ENCODE peak calls at places on chromosomes 4 and X, in eight cellular contexts. One of them, this sample, is unnamed.

GRCh38 chr4:16909245-16909644 is 10.8 kb upstream of the LDB2 start:
- DNase-seq in activated CD4-positive, CD25-positive, alpha-beta regulatory T cell treated with anti-CD3 and anti-CD28 coated beads, Interleukin-2, amount 50 U/mL, for 72 hours: no peak
- DNase-seq in kidney: no peak
- DNase-seq in activated T-cell treated with anti-CD3 and anti-CD28 coated beads for 1 hour: no peak
- DNase-seq in psoas muscle: no peak
- DNase-seq in endothelial cell: no peak
- DNase-seq in globus pallidus: no peak
- DNase-seq in pulmonary artery endothelial cell: no peak
- DNase-seq in this sample: no peak

GRCh38 chr4:144582975-144583374 is 63.0 kb upstream of the HHIP start:
- DNase-seq in globus pallidus: no peak
- DNase-seq in activated T-cell treated with anti-CD3 and anti-CD28 coated beads for 1 hour: no peak
- DNase-seq in activated CD4-positive, CD25-positive, alpha-beta regulatory T cell treated with anti-CD3 and anti-CD28 coated beads, Interleukin-2, amount 50 U/mL, for 72 hours: no peak
- DNase-seq in pulmonary artery endothelial cell: no peak
- DNase-seq in kidney: no peak
- DNase-seq in endothelial cell: no peak
- DNase-seq in psoas muscle: no peak
- DNase-seq in this sample: no peak

GRCh38 chr4:106048250-106048931 is 153.1 kb downstream of the NPNT start:
- DNase-seq in activated CD4-positive, CD25-positive, alpha-beta regulatory T cell treated with anti-CD3 and anti-CD28 coated beads, Interleukin-2, amount 50 U/mL, for 72 hours: no peak
- DNase-seq in activated T-cell treated with anti-CD3 and anti-CD28 coated beads for 1 hour: no peak
- DNase-seq in psoas muscle: no peak
- DNase-seq in pulmonary artery endothelial cell: no peak
- DNase-seq in globus pallidus: no peak
- DNase-seq in endothelial cell: no peak
- DNase-seq in kidney: no peak
- DNase-seq in this sample: peak; percentile 3

GRCh38 chrX:53594354-53594753 is 92.2 kb downstream of the HUWE1 start:
- DNase-seq in psoas muscle: no peak
- DNase-seq in kidney: no peak
- DNase-seq in endothelial cell: no peak
- DNase-seq in pulmonary artery endothelial cell: no peak
- DNase-seq in activated T-cell treated with anti-CD3 and anti-CD28 coated beads for 1 hour: no peak
- DNase-seq in globus pallidus: no peak
- DNase-seq in activated CD4-positive, CD25-positive, alpha-beta regulatory T cell treated with anti-CD3 and anti-CD28 coated beads, Interleukin-2, amount 50 U/mL, for 72 hours: no peak
- DNase-seq in this sample: no peak

GRCh38 chr4:148215202-148215601 is 227.0 kb downstream of the NR3C2 start:
- DNase-seq in pulmonary artery endothelial cell: no peak
- DNase-seq in activated T-cell treated with anti-CD3 and anti-CD28 coated beads for 1 hour: no peak
- DNase-seq in globus pallidus: no peak
- DNase-seq in psoas muscle: no peak
- DNase-seq in kidney: no peak
- DNase-seq in activated CD4-positive, CD25-positive, alpha-beta regulatory T cell treated with anti-CD3 and anti-CD28 coated beads, Interleukin-2, amount 50 U/mL, for 72 hours: no peak
- DNase-seq in endothelial cell: no peak
- DNase-seq in this sample: no peak

GRCh38 chr4:107618656-107619055 is 101.4 kb downstream of the PAPSS1 start:
- DNase-seq in endothelial cell: no peak
- DNase-seq in pulmonary artery endothelial cell: no peak
- DNase-seq in activated T-cell treated with anti-CD3 and anti-CD28 coated beads for 1 hour: no peak
- DNase-seq in activated CD4-positive, CD25-positive, alpha-beta regulatory T cell treated with anti-CD3 and anti-CD28 coated beads, Interleukin-2, amount 50 U/mL, for 72 hours: no peak
- DNase-seq in globus pallidus: no peak
- DNase-seq in kidney: no peak
- DNase-seq in psoas muscle: no peak
- DNase-seq in this sample: no peak

GRCh38 chrX:45353462-45353861 is 152.8 kb upstream of the DIPK2B start:
- DNase-seq in activated CD4-positive, CD25-positive, alpha-beta regulatory T cell treated with anti-CD3 and anti-CD28 coated beads, Interleukin-2, amount 50 U/mL, for 72 hours: no peak
- DNase-seq in endothelial cell: no peak
- DNase-seq in pulmonary artery endothelial cell: no peak
- DNase-seq in activated T-cell treated with anti-CD3 and anti-CD28 coated beads for 1 hour: no peak
- DNase-seq in globus pallidus: no peak
- DNase-seq in psoas muscle: no peak
- DNase-seq in kidney: no peak
- DNase-seq in this sample: no peak

GRCh38 chr4:152106113-152106763 is 345.4 kb upstream of the GATB start:
- DNase-seq in activated CD4-positive, CD25-positive, alpha-beta regulatory T cell treated with anti-CD3 and anti-CD28 coated beads, Interleukin-2, amount 50 U/mL, for 72 hours: no peak
- DNase-seq in pulmonary artery endothelial cell: peak; percentile 81
- DNase-seq in kidney: peak; percentile 84
- DNase-seq in globus pallidus: no peak
- DNase-seq in endothelial cell: peak; percentile 28
- DNase-seq in activated T-cell treated with anti-CD3 and anti-CD28 coated beads for 1 hour: no peak
- DNase-seq in psoas muscle: peak; percentile 77
- DNase-seq in this sample: peak; percentile 66

GRCh38 chrX:71144651-71145050 is at the start of gene NLGN3:
- DNase-seq in endothelial cell: no peak
- DNase-seq in psoas muscle: no peak
- DNase-seq in kidney: no peak
- DNase-seq in activated T-cell treated with anti-CD3 and anti-CD28 coated beads for 1 hour: no peak
- DNase-seq in globus pallidus: peak; percentile 44
- DNase-seq in pulmonary artery endothelial cell: no peak
- DNase-seq in activated CD4-positive, CD25-positive, alpha-beta regulatory T cell treated with anti-CD3 and anti-CD28 coated beads, Interleukin-2, amount 50 U/mL, for 72 hours: no peak
- DNase-seq in this sample: no peak

GRCh38 chrX:46710425-46710824 is 48.5 kb downstream of the SLC9A7 start:
- DNase-seq in pulmonary artery endothelial cell: no peak
- DNase-seq in activated CD4-positive, CD25-positive, alpha-beta regulatory T cell treated with anti-CD3 and anti-CD28 coated beads, Interleukin-2, amount 50 U/mL, for 72 hours: no peak
- DNase-seq in kidney: no peak
- DNase-seq in psoas muscle: no peak
- DNase-seq in globus pallidus: no peak
- DNase-seq in endothelial cell: no peak
- DNase-seq in activated T-cell treated with anti-CD3 and anti-CD28 coated beads for 1 hour: no peak
- DNase-seq in this sample: no peak

GRCh38 chrX:24956828-24957227 is 58.9 kb downstream of the ARX start:
- DNase-seq in activated CD4-positive, CD25-positive, alpha-beta regulatory T cell treated with anti-CD3 and anti-CD28 coated beads, Interleukin-2, amount 50 U/mL, for 72 hours: no peak
- DNase-seq in endothelial cell: no peak
- DNase-seq in pulmonary artery endothelial cell: no peak
- DNase-seq in kidney: no peak
- DNase-seq in psoas muscle: no peak
- DNase-seq in globus pallidus: no peak
- DNase-seq in activated T-cell treated with anti-CD3 and anti-CD28 coated beads for 1 hour: no peak
- DNase-seq in this sample: no peak

GRCh38 chr4:40423735-40424134 is 88.6 kb downstream of the CHRNA9 start:
- DNase-seq in endothelial cell: no peak
- DNase-seq in activated T-cell treated with anti-CD3 and anti-CD28 coated beads for 1 hour: no peak
- DNase-seq in psoas muscle: no peak
- DNase-seq in globus pallidus: no peak
- DNase-seq in pulmonary artery endothelial cell: no peak
- DNase-seq in activated CD4-positive, CD25-positive, alpha-beta regulatory T cell treated with anti-CD3 and anti-CD28 coated beads, Interleukin-2, amount 50 U/mL, for 72 hours: no peak
- DNase-seq in kidney: no peak
- DNase-seq in this sample: no peak